ENCODE peak calls at places on chromosomes 5 and 9, in five cellular contexts. One of them, this sample, is unnamed.

GRCh38 chr5:72539726-72540125 is 32.5 kb upstream of the ZNF366 start:
- DNase-seq in substantia nigra: no peak
- DNase-seq in lung: no peak
- DNase-seq in astrocyte: no peak
- DNase-seq in cardiac muscle cell: no peak
- DNase-seq in this sample: no peak

GRCh38 chr5:117562647-117563046 is 988.0 kb upstream of the SEMA6A start:
- DNase-seq in substantia nigra: no peak
- DNase-seq in lung: no peak
- DNase-seq in astrocyte: no peak
- DNase-seq in cardiac muscle cell: no peak
- DNase-seq in this sample: no peak

GRCh38 chr5:87844866-87845265 is 423.8 kb downstream of the TMEM161B start:
- DNase-seq in substantia nigra: no peak
- DNase-seq in lung: no peak
- DNase-seq in astrocyte: no peak
- DNase-seq in cardiac muscle cell: no peak
- DNase-seq in this sample: no peak

GRCh38 chr9:86792136-86792535 is 155.2 kb downstream of the GAS1 start:
- DNase-seq in substantia nigra: no peak
- DNase-seq in lung: no peak
- DNase-seq in astrocyte: peak; percentile 25
- DNase-seq in cardiac muscle cell: no peak
- DNase-seq in this sample: no peak

GRCh38 chr5:80704221-80704620 is 49.4 kb upstream of the DHFR start:
- DNase-seq in substantia nigra: no peak
- DNase-seq in lung: no peak
- DNase-seq in astrocyte: no peak
- DNase-seq in cardiac muscle cell: no peak
- DNase-seq in this sample: no peak

GRCh38 chr9:36597412-36598178 is 24.9 kb downstream of the MELK start:
- DNase-seq in substantia nigra: no peak
- DNase-seq in lung: no peak
- DNase-seq in astrocyte: peak; percentile 52
- DNase-seq in cardiac muscle cell: peak; percentile 9
- DNase-seq in this sample: peak; percentile 71

GRCh38 chr5:54668096-54668495 is 150.5 kb downstream of the SNX18 start:
- DNase-seq in substantia nigra: no peak
- DNase-seq in lung: no peak
- DNase-seq in astrocyte: no peak
- DNase-seq in cardiac muscle cell: no peak
- DNase-seq in this sample: no peak

GRCh38 chr5:114249838-114250237 is 112.0 kb upstream of the KCNN2 start:
- DNase-seq in substantia nigra: no peak
- DNase-seq in lung: no peak
- DNase-seq in astrocyte: peak; percentile 55
- DNase-seq in cardiac muscle cell: no peak
- DNase-seq in this sample: no peak

GRCh38 chr5:15105799-15106393 is 234.3 kb upstream of the ANKH start:
- DNase-seq in substantia nigra: peak; percentile 4
- DNase-seq in lung: peak; percentile 40
- DNase-seq in astrocyte: peak; percentile 19
- DNase-seq in cardiac muscle cell: peak; percentile 68
- DNase-seq in this sample: peak; percentile 82

GRCh38 chr5:112210430-112211005 is 208.6 kb downstream of the EPB41L4A start:
- DNase-seq in substantia nigra: peak; percentile 15
- DNase-seq in lung: peak; percentile 52
- DNase-seq in astrocyte: peak; percentile 9
- DNase-seq in cardiac muscle cell: peak; percentile 60
- DNase-seq in this sample: peak; percentile 53

GRCh38 chr9:132670359-132670815 is at the start of gene GTF3C4:
- DNase-seq in substantia nigra: peak; percentile 72
- DNase-seq in lung: peak; percentile 87
- DNase-seq in astrocyte: no peak
- DNase-seq in cardiac muscle cell: peak; percentile 92
- DNase-seq in this sample: peak; percentile 94

GRCh38 chr5:6837519-6838110 is 124.4 kb downstream of the TENT4A start:
- DNase-seq in substantia nigra: no peak
- DNase-seq in lung: no peak
- DNase-seq in astrocyte: no peak
- DNase-seq in cardiac muscle cell: peak; percentile 6
- DNase-seq in this sample: peak; percentile 74

GRCh38 chr9:81546498-81546897 is 142.8 kb downstream of the TLE1 start:
- DNase-seq in substantia nigra: no peak
- DNase-seq in lung: no peak
- DNase-seq in astrocyte: no peak
- DNase-seq in cardiac muscle cell: no peak
- DNase-seq in this sample: no peak

GRCh38 chr9:81552571-81552970 is 136.8 kb downstream of the TLE1 start:
- DNase-seq in substantia nigra: no peak
- DNase-seq in lung: no peak
- DNase-seq in astrocyte: no peak
- DNase-seq in cardiac muscle cell: no peak
- DNase-seq in this sample: no peak

GRCh38 chr9:81549500-81550206 is 139.7 kb downstream of the TLE1 start:
- DNase-seq in substantia nigra: no peak
- DNase-seq in lung: no peak
- DNase-seq in astrocyte: no peak
- DNase-seq in cardiac muscle cell: no peak
- DNase-seq in this sample: no peak

GRCh38 chr9:81548911-81549310 is 140.4 kb downstream of the TLE1 start:
- DNase-seq in substantia nigra: no peak
- DNase-seq in lung: no peak
- DNase-seq in astrocyte: no peak
- DNase-seq in cardiac muscle cell: no peak
- DNase-seq in this sample: no peak

DNA sequence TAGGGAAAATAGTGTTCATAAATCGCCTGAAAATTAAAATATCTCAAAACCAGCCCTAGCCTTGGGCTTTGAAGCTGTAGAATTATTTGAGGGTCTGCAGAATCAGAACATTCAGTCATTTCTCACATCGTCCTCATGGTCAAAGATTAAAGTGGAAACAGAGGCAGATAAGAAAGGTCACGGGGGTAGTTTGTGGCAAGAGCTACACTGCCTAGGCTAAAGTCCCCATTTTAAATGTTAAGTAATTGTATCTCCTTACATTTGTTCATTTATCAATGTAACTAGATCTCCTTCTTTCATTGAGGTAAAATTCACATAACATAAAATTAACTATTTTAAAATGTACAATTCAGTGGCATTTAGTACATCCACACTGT is 139.2 kb downstream of the TLE1 start:
- DNase-seq in substantia nigra: no peak
- DNase-seq in lung: no peak
- DNase-seq in astrocyte: no peak
- DNase-seq in cardiac muscle cell: no peak
- DNase-seq in this sample: no peak
- H3K27ac ChIP-seq in substantia nigra: no peak overlapping the region
- H3K27ac ChIP-seq in lung: no peak overlapping the region
- H3K27ac ChIP-seq in astrocyte: no peak overlapping the region
- H3K27ac ChIP-seq in cardiac muscle cell: no peak overlapping the region
- H3K27ac ChIP-seq in this sample: no peak overlapping the region

GRCh38 chr9:136098844-136099243 is 3.8 kb upstream of the NACC2 start:
- DNase-seq in substantia nigra: no peak
- DNase-seq in lung: no peak
- DNase-seq in astrocyte: no peak
- DNase-seq in cardiac muscle cell: no peak
- DNase-seq in this sample: no peak
- H3K27ac ChIP-seq in substantia nigra: no peak overlapping the region
- H3K27ac ChIP-seq in lung: no peak overlapping the region
- H3K27ac ChIP-seq in astrocyte: no peak overlapping the region
- H3K27ac ChIP-seq in cardiac muscle cell: no peak overlapping the region
- H3K27ac ChIP-seq in this sample: no peak overlapping the region

DNA sequence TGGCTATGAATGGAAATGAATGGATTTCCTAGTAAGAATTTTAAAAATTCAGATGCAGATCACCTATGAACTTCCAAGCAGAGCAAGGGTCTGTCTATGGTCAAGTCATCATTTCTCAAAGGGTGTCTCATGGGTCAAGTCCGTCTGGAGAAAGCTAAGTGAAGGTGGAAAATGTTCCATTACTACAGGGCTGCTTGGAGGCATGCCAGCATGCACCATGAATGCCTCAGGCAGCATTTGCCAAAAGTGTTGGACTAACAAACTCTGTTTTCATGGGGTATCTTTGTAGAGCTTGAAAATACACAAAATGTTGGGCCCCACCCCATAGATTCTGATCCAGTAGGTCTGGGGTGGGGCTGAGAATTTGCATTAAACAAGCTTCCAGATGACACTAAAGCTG is 74.9 kb upstream of the FRRS1L start:
- DNase-seq in substantia nigra: no peak
- DNase-seq in lung: no peak
- DNase-seq in astrocyte: no peak
- DNase-seq in cardiac muscle cell: no peak
- DNase-seq in this sample: no peak
- H3K27ac ChIP-seq in substantia nigra: no peak overlapping the region
- H3K27ac ChIP-seq in lung: no peak overlapping the region
- H3K27ac ChIP-seq in astrocyte: no peak overlapping the region
- H3K27ac ChIP-seq in cardiac muscle cell: no peak overlapping the region
- H3K27ac ChIP-seq in this sample: no peak overlapping the region

GRCh38 chr9:134707731-134708671 is 66.4 kb downstream of the COL5A1 start:
- DNase-seq in substantia nigra: no peak
- DNase-seq in lung: no peak
- DNase-seq in astrocyte: no peak
- DNase-seq in cardiac muscle cell: no peak
- DNase-seq in this sample: no peak

GRCh38 chr9:134710271-134710540 is 68.6 kb downstream of the COL5A1 start:
- DNase-seq in substantia nigra: no peak
- DNase-seq in lung: no peak
- DNase-seq in astrocyte: no peak
- DNase-seq in cardiac muscle cell: no peak
- DNase-seq in this sample: no peak

GRCh38 chr9:134708672-134709038 is 67.1 kb downstream of the COL5A1 start:
- DNase-seq in substantia nigra: no peak
- DNase-seq in lung: no peak
- DNase-seq in astrocyte: no peak
- DNase-seq in cardiac muscle cell: no peak
- DNase-seq in this sample: no peak

GRCh38 chr9:134710912-134711311 is 69.3 kb downstream of the COL5A1 start:
- DNase-seq in substantia nigra: no peak
- DNase-seq in lung: no peak
- DNase-seq in astrocyte: no peak
- DNase-seq in cardiac muscle cell: no peak
- DNase-seq in this sample: no peak

DNA sequence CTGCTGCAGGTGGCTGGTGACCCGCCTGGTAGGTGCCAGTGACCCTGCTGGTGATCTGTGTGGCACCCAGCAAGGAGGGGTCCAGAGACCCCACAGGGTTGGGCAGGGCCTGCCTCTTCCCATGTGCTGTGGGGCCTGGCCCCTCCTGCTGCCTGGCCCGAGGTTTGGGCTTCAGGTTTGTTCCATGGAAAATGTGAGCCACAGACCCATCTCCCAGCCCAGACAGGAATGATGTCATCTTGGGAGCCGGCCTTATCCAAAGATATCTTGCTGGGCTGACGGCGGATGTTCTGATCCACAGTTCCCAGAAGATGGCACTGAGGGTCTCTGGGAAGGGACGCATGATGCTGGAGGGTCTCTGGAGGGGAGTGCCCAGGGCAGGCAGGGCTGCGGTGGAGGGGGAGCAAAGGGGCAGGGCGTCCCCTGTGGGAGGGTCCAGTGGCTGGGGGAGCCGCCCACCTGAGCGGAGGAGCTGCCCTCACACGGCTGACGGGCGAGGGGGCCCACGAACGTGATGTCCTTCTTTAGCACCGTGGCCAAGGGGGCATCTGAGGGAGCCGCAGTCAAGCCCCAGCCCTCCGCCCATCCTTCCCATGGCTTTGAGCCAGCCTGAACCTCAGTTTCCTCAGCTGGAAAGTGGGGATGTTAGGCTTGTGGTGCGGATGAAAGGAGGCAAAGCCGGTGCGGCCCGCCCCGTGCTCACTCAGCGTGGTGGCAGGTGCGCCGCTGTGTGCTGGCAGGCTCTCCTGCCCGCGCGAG is 68.1 kb downstream of the COL5A1 start:
- DNase-seq in substantia nigra: no peak
- DNase-seq in lung: no peak
- DNase-seq in astrocyte: peak; percentile 60
- DNase-seq in cardiac muscle cell: no peak
- DNase-seq in this sample: no peak
- H3K27ac ChIP-seq in substantia nigra: no peak overlapping the region
- H3K27ac ChIP-seq in lung: no peak overlapping the region
- H3K27ac ChIP-seq in astrocyte: peak overlapping the region; percentile 44
- H3K27ac ChIP-seq in cardiac muscle cell: no peak overlapping the region
- H3K27ac ChIP-seq in this sample: no peak overlapping the region

GRCh38 chr9:121752929-121753328 is 101.5 kb downstream of the DAB2IP start:
- DNase-seq in substantia nigra: no peak
- DNase-seq in lung: no peak
- DNase-seq in astrocyte: no peak
- DNase-seq in cardiac muscle cell: no peak
- DNase-seq in this sample: no peak
- H3K27ac ChIP-seq in substantia nigra: peak overlapping the region; percentile 50
- H3K27ac ChIP-seq in lung: no peak overlapping the region
- H3K27ac ChIP-seq in astrocyte: no peak overlapping the region
- H3K27ac ChIP-seq in cardiac muscle cell: no peak overlapping the region
- H3K27ac ChIP-seq in this sample: no peak overlapping the region

GRCh38 chr5:10607023-10607665 is 43.3 kb downstream of the ANKRD33B start:
- DNase-seq in substantia nigra: no peak
- DNase-seq in lung: no peak
- DNase-seq in astrocyte: peak; percentile 90
- DNase-seq in cardiac muscle cell: peak; percentile 90
- DNase-seq in this sample: peak; percentile 95
- H3K27ac ChIP-seq in substantia nigra: no peak overlapping the region
- H3K27ac ChIP-seq in lung: peak overlapping the region; percentile 63
- H3K27ac ChIP-seq in astrocyte: peak overlapping the region; percentile 38
- H3K27ac ChIP-seq in cardiac muscle cell: peak overlapping the region; percentile 94
- H3K27ac ChIP-seq in this sample: peak overlapping the region; percentile 94

GRCh38 chr5:67366256-67366655 is 169.7 kb upstream of the CD180 start:
- DNase-seq in substantia nigra: no peak
- DNase-seq in lung: no peak
- DNase-seq in astrocyte: no peak
- DNase-seq in cardiac muscle cell: no peak
- DNase-seq in this sample: no peak

GRCh38 chr5:67364381-67364970 is 167.9 kb upstream of the CD180 start:
- DNase-seq in substantia nigra: no peak
- DNase-seq in lung: no peak
- DNase-seq in astrocyte: no peak
- DNase-seq in cardiac muscle cell: no peak
- DNase-seq in this sample: no peak

GRCh38 chr5:67363963-67364362 is 167.4 kb upstream of the CD180 start:
- DNase-seq in substantia nigra: no peak
- DNase-seq in lung: no peak
- DNase-seq in astrocyte: no peak
- DNase-seq in cardiac muscle cell: no peak
- DNase-seq in this sample: no peak

GRCh38 chr5:67363195-67363594 is 166.6 kb upstream of the CD180 start:
- DNase-seq in substantia nigra: no peak
- DNase-seq in lung: no peak
- DNase-seq in astrocyte: no peak
- DNase-seq in cardiac muscle cell: no peak
- DNase-seq in this sample: no peak

GRCh38 chr5:67366961-67367360 is 170.4 kb upstream of the CD180 start:
- DNase-seq in substantia nigra: no peak
- DNase-seq in lung: no peak
- DNase-seq in astrocyte: no peak
- DNase-seq in cardiac muscle cell: no peak
- DNase-seq in this sample: no peak
- H3K27ac ChIP-seq in substantia nigra: no peak overlapping the region
- H3K27ac ChIP-seq in lung: no peak overlapping the region
- H3K27ac ChIP-seq in astrocyte: no peak overlapping the region
- H3K27ac ChIP-seq in cardiac muscle cell: no peak overlapping the region
- H3K27ac ChIP-seq in this sample: no peak overlapping the region